ENCODE peak calls at places on chromosome 4, in four cellular contexts. One of them, this sample, is unnamed.

GRCh38 chr4:145774473-145774872 is 94.5 kb downstream of the C4orf51 start:
- DNase-seq in CD8-positive, alpha-beta T cell: no peak
- DNase-seq in testis: no peak
- DNase-seq in CD4-positive, alpha-beta T cell: no peak
- DNase-seq in this sample: no peak

GRCh38 chr4:56953680-56954520 is 23.5 kb downstream of the NOA1 start:
- DNase-seq in CD8-positive, alpha-beta T cell: no peak
- DNase-seq in testis: no peak
- DNase-seq in CD4-positive, alpha-beta T cell: no peak
- DNase-seq in this sample: no peak

GRCh38 chr4:136864580-136865185 is 667.6 kb downstream of the PCDH18 start:
- DNase-seq in CD8-positive, alpha-beta T cell: no peak
- DNase-seq in testis: peak
- DNase-seq in CD4-positive, alpha-beta T cell: no peak
- DNase-seq in this sample: peak

GRCh38 chr4:5783486-5783885 is 72.5 kb downstream of the EVC start:
- DNase-seq in CD8-positive, alpha-beta T cell: no peak
- DNase-seq in testis: no peak
- DNase-seq in CD4-positive, alpha-beta T cell: no peak
- DNase-seq in this sample: no peak

GRCh38 chr4:5927116-5927515 is 34.2 kb upstream of the CRMP1 start:
- DNase-seq in CD8-positive, alpha-beta T cell: no peak
- DNase-seq in testis: no peak
- DNase-seq in CD4-positive, alpha-beta T cell: no peak
- DNase-seq in this sample: no peak

GRCh38 chr4:156322592-156322991 is 368.9 kb upstream of the CTSO start:
- DNase-seq in CD8-positive, alpha-beta T cell: no peak
- DNase-seq in testis: no peak
- DNase-seq in CD4-positive, alpha-beta T cell: no peak
- DNase-seq in this sample: no peak

GRCh38 chr4:37549003-37549402 is 137.2 kb downstream of the RELL1 start:
- DNase-seq in CD8-positive, alpha-beta T cell: no peak
- DNase-seq in testis: no peak
- DNase-seq in CD4-positive, alpha-beta T cell: no peak
- DNase-seq in this sample: no peak

GRCh38 chr4:18695733-18696527 is 674.4 kb upstream of the LCORL start:
- DNase-seq in CD8-positive, alpha-beta T cell: no peak
- DNase-seq in testis: no peak
- DNase-seq in CD4-positive, alpha-beta T cell: no peak
- DNase-seq in this sample: no peak

GRCh38 chr4:174222266-174222872 is 61.1 kb downstream of the FBXO8 start:
- DNase-seq in CD8-positive, alpha-beta T cell: no peak
- DNase-seq in testis: no peak
- DNase-seq in CD4-positive, alpha-beta T cell: no peak
- DNase-seq in this sample: no peak

GRCh38 chr4:47031713-47032404 is 492 bp downstream of the GABRB1 start:
- DNase-seq in CD8-positive, alpha-beta T cell: no peak
- DNase-seq in testis: no peak
- DNase-seq in CD4-positive, alpha-beta T cell: no peak
- DNase-seq in this sample: peak

GRCh38 chr4:150960079-150960478 is 55.0 kb downstream of the LRBA start:
- DNase-seq in CD8-positive, alpha-beta T cell: no peak
- DNase-seq in testis: no peak
- DNase-seq in CD4-positive, alpha-beta T cell: no peak
- DNase-seq in this sample: no peak

GRCh38 chr4:94304365-94304971 is 38.2 kb downstream of the HPGDS start:
- DNase-seq in CD8-positive, alpha-beta T cell: no peak
- DNase-seq in testis: peak
- DNase-seq in CD4-positive, alpha-beta T cell: no peak
- DNase-seq in this sample: no peak

GRCh38 chr4:173698557-173699262 is 168.7 kb upstream of the HAND2 start:
- DNase-seq in CD8-positive, alpha-beta T cell: no peak
- DNase-seq in testis: peak
- DNase-seq in CD4-positive, alpha-beta T cell: no peak
- DNase-seq in this sample: no peak

GRCh38 chr4:61950625-61951024 is 750.5 kb downstream of the ADGRL3 start:
- DNase-seq in CD8-positive, alpha-beta T cell: no peak
- DNase-seq in testis: no peak
- DNase-seq in CD4-positive, alpha-beta T cell: no peak
- DNase-seq in this sample: no peak

GRCh38 chr4:30770049-30770549 is 49.9 kb downstream of the PCDH7 start:
- DNase-seq in CD8-positive, alpha-beta T cell: no peak
- DNase-seq in testis: no peak
- DNase-seq in CD4-positive, alpha-beta T cell: no peak
- DNase-seq in this sample: no peak

GRCh38 chr4:21752616-21753015 is 196.0 kb downstream of the KCNIP4 start:
- DNase-seq in CD8-positive, alpha-beta T cell: no peak
- DNase-seq in testis: no peak
- DNase-seq in CD4-positive, alpha-beta T cell: no peak
- DNase-seq in this sample: no peak

GRCh38 chr4:38664704-38665401 is 854 bp downstream of the KLF3 start:
- DNase-seq in CD8-positive, alpha-beta T cell: peak
- DNase-seq in testis: peak
- DNase-seq in CD4-positive, alpha-beta T cell: no peak
- DNase-seq in this sample: peak

GRCh38 chr4:183960021-183960420 is 54.9 kb downstream of the STOX2 start:
- DNase-seq in CD8-positive, alpha-beta T cell: no peak
- DNase-seq in testis: peak
- DNase-seq in CD4-positive, alpha-beta T cell: no peak
- DNase-seq in this sample: peak

GRCh38 chr4:186190456-186191265 is 706 bp upstream of the CYP4V2 start:
- DNase-seq in CD8-positive, alpha-beta T cell: peak
- DNase-seq in testis: peak
- DNase-seq in CD4-positive, alpha-beta T cell: peak
- DNase-seq in this sample: peak

GRCh38 chr4:78634011-78634664 is 82.6 kb downstream of the ANXA3 start:
- DNase-seq in CD8-positive, alpha-beta T cell: no peak
- DNase-seq in testis: peak
- DNase-seq in CD4-positive, alpha-beta T cell: no peak
- DNase-seq in this sample: peak

GRCh38 chr4:78592104-78592783 is 40.7 kb downstream of the ANXA3 start:
- DNase-seq in CD8-positive, alpha-beta T cell: no peak
- DNase-seq in testis: no peak
- DNase-seq in CD4-positive, alpha-beta T cell: no peak
- DNase-seq in this sample: no peak

GRCh38 chr4:33013280-33013679 is 2293.1 kb downstream of the PCDH7 start:
- DNase-seq in CD8-positive, alpha-beta T cell: no peak
- DNase-seq in testis: no peak
- DNase-seq in CD4-positive, alpha-beta T cell: no peak
- DNase-seq in this sample: no peak

GRCh38 chr4:101451086-101451485 is 103.8 kb upstream of the PPP3CA start:
- DNase-seq in CD8-positive, alpha-beta T cell: no peak
- DNase-seq in testis: no peak
- DNase-seq in CD4-positive, alpha-beta T cell: no peak
- DNase-seq in this sample: no peak

GRCh38 chr4:4225915-4226605 is 669 bp downstream of the OTOP1 start:
- DNase-seq in CD8-positive, alpha-beta T cell: no peak
- DNase-seq in testis: no peak
- DNase-seq in CD4-positive, alpha-beta T cell: no peak
- DNase-seq in this sample: no peak

GRCh38 chr4:153616005-153616555 is 68.0 kb upstream of the TLR2 start:
- DNase-seq in CD8-positive, alpha-beta T cell: peak
- DNase-seq in testis: no peak
- DNase-seq in CD4-positive, alpha-beta T cell: no peak
- DNase-seq in this sample: no peak

GRCh38 chr4:47913328-47913727 is 1.1 kb downstream of the NFXL1 start:
- DNase-seq in CD8-positive, alpha-beta T cell: no peak
- DNase-seq in testis: no peak
- DNase-seq in CD4-positive, alpha-beta T cell: no peak
- DNase-seq in this sample: no peak

GRCh38 chr4:41319553-41319952 is 62.8 kb downstream of the UCHL1 start:
- DNase-seq in CD8-positive, alpha-beta T cell: no peak
- DNase-seq in testis: no peak
- DNase-seq in CD4-positive, alpha-beta T cell: no peak
- DNase-seq in this sample: no peak

GRCh38 chr4:83054928-83055327 is 19.9 kb downstream of the COPS4 start:
- DNase-seq in CD8-positive, alpha-beta T cell: no peak
- DNase-seq in testis: no peak
- DNase-seq in CD4-positive, alpha-beta T cell: no peak
- DNase-seq in this sample: no peak

GRCh38 chr4:164383187-164384181 is 370.4 kb upstream of the SMIM31 start:
- DNase-seq in CD8-positive, alpha-beta T cell: no peak
- DNase-seq in testis: peak
- DNase-seq in CD4-positive, alpha-beta T cell: no peak
- DNase-seq in this sample: peak

GRCh38 chr4:69066945-69067344 is 29.3 kb upstream of the UGT2B7 start:
- DNase-seq in CD8-positive, alpha-beta T cell: no peak
- DNase-seq in testis: no peak
- DNase-seq in CD4-positive, alpha-beta T cell: no peak
- DNase-seq in this sample: no peak

GRCh38 chr4:124199755-124200154 is 512.8 kb downstream of the ANKRD50 start:
- DNase-seq in CD8-positive, alpha-beta T cell: no peak
- DNase-seq in testis: no peak
- DNase-seq in CD4-positive, alpha-beta T cell: no peak
- DNase-seq in this sample: no peak

GRCh38 chr4:81504685-81505598 is 33.2 kb upstream of the RASGEF1B start:
- DNase-seq in CD8-positive, alpha-beta T cell: peak
- DNase-seq in testis: peak
- DNase-seq in CD4-positive, alpha-beta T cell: peak
- DNase-seq in this sample: peak

GRCh38 chr4:75494563-75494962 is 19.6 kb downstream of the RCHY1 start:
- DNase-seq in CD8-positive, alpha-beta T cell: no peak
- DNase-seq in testis: no peak
- DNase-seq in CD4-positive, alpha-beta T cell: no peak
- DNase-seq in this sample: no peak

GRCh38 chr4:156710571-156711195 is 260.9 kb downstream of the PDGFC start:
- DNase-seq in CD8-positive, alpha-beta T cell: no peak
- DNase-seq in testis: no peak
- DNase-seq in CD4-positive, alpha-beta T cell: no peak
- DNase-seq in this sample: peak

GRCh38 chr4:25656031-25656430 is 380 bp downstream of the SLC34A2 start:
- DNase-seq in CD8-positive, alpha-beta T cell: no peak
- DNase-seq in testis: no peak
- DNase-seq in CD4-positive, alpha-beta T cell: no peak
- DNase-seq in this sample: no peak

GRCh38 chr4:25650271-25650670 is 5.4 kb upstream of the SLC34A2 start:
- DNase-seq in CD8-positive, alpha-beta T cell: no peak
- DNase-seq in testis: no peak
- DNase-seq in CD4-positive, alpha-beta T cell: no peak
- DNase-seq in this sample: no peak

GRCh38 chr4:25654971-25655963 is at the start of gene SLC34A2:
- DNase-seq in CD8-positive, alpha-beta T cell: no peak
- DNase-seq in testis: peak
- DNase-seq in CD4-positive, alpha-beta T cell: no peak
- DNase-seq in this sample: peak

GRCh38 chr4:25658357-25658771 is 2.7 kb downstream of the SLC34A2 start:
- DNase-seq in CD8-positive, alpha-beta T cell: no peak
- DNase-seq in testis: no peak
- DNase-seq in CD4-positive, alpha-beta T cell: no peak
- DNase-seq in this sample: no peak

GRCh38 chr4:25654031-25654970 is 1.4 kb upstream of the SLC34A2 start:
- DNase-seq in CD8-positive, alpha-beta T cell: no peak
- DNase-seq in testis: no peak
- DNase-seq in CD4-positive, alpha-beta T cell: no peak
- DNase-seq in this sample: peak
- H3K27ac ChIP-seq in CD8-positive, alpha-beta T cell: no peak
- H3K27ac ChIP-seq in testis: no peak
- H3K27ac ChIP-seq in CD4-positive, alpha-beta T cell: no peak
- H3K27ac ChIP-seq in this sample: peak

DNA sequence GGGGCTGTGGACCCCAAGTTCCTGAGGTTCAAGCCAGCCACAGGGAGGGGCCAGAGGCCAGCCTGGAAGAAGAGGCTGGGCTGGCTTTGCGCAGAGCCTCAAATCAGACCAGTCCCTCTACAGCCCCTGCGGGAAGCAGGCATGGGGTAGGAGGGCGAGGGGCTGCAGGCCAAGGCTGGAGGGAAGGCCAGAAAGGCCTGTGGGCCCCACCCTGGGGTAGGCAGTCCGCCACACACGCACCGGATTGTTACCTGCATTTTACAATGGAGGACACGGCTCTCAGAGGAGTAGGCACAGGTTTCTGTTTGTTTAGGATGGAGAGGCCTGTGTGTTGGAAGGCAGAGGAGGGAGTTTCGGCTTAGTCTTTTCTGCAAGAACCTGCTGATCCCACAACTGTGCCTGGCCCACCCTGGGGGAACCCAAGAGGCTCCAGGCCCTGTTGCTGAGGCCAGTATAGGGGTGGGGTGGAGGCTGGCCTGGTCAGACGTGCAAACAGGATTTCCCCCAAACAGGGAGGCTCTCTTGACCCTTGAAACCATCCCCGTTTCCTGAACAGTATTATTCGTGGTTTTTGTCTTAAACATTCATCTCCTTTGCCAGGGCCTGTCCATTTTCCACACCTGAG is 659 bp upstream of the SLC49A3 start:
- DNase-seq in CD8-positive, alpha-beta T cell: no peak
- DNase-seq in testis: no peak
- DNase-seq in CD4-positive, alpha-beta T cell: no peak
- DNase-seq in this sample: no peak
- H3K27ac ChIP-seq in CD8-positive, alpha-beta T cell: no peak
- H3K27ac ChIP-seq in testis: no peak
- H3K27ac ChIP-seq in CD4-positive, alpha-beta T cell: no peak
- H3K27ac ChIP-seq in this sample: peak

GRCh38 chr4:55123791-55124190 is 1.6 kb downstream of the KDR start:
- DNase-seq in CD8-positive, alpha-beta T cell: no peak
- DNase-seq in testis: no peak
- DNase-seq in CD4-positive, alpha-beta T cell: no peak
- DNase-seq in this sample: no peak

GRCh38 chr4:55125087-55125721 is at the start of gene KDR:
- DNase-seq in CD8-positive, alpha-beta T cell: no peak
- DNase-seq in testis: peak
- DNase-seq in CD4-positive, alpha-beta T cell: no peak
- DNase-seq in this sample: peak

GRCh38 chr4:55122235-55122634 is 3.2 kb downstream of the KDR start:
- DNase-seq in CD8-positive, alpha-beta T cell: no peak
- DNase-seq in testis: no peak
- DNase-seq in CD4-positive, alpha-beta T cell: no peak
- DNase-seq in this sample: no peak

GRCh38 chr4:55125763-55126541 is 557 bp upstream of the KDR start:
- DNase-seq in CD8-positive, alpha-beta T cell: no peak
- DNase-seq in testis: no peak
- DNase-seq in CD4-positive, alpha-beta T cell: no peak
- DNase-seq in this sample: peak

GRCh38 chr4:55124337-55125076 is 888 bp downstream of the KDR start:
- DNase-seq in CD8-positive, alpha-beta T cell: no peak
- DNase-seq in testis: peak
- DNase-seq in CD4-positive, alpha-beta T cell: no peak
- DNase-seq in this sample: peak
- H3K27ac ChIP-seq in CD8-positive, alpha-beta T cell: no peak
- H3K27ac ChIP-seq in testis: no peak
- H3K27ac ChIP-seq in CD4-positive, alpha-beta T cell: no peak
- H3K27ac ChIP-seq in this sample: peak

DNA sequence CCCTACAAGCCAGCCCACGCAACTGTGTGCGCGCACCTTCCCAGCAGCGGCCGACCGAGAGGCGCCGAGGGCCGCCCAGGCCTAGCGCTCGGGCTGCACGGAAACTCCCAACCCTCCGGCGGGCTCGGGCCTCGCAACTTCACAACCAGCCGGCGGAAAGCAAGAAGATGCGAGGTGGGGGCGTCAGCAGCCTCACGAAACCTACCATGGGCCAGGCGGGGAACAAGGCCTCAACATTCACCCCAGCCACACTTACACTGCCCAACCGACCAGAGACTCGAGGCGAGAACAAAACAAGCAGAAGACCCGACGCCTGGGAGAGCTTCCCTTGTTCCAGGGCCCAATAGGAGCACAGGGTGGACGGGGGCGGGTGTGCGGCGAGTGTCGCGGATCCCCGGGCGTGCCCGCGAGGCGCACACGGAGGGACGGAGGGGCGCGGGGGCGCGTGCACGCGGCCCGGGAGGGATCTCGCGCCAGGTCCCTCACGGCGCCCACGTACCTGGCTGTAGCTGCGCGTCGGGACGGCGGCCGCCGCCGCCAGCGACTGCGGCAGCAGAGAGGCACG is 636 bp downstream of the GRSF1 start:
- DNase-seq in CD8-positive, alpha-beta T cell: peak
- DNase-seq in testis: peak
- DNase-seq in CD4-positive, alpha-beta T cell: peak
- DNase-seq in this sample: peak
- H3K27ac ChIP-seq in CD8-positive, alpha-beta T cell: peak
- H3K27ac ChIP-seq in testis: peak
- H3K27ac ChIP-seq in CD4-positive, alpha-beta T cell: peak
- H3K27ac ChIP-seq in this sample: peak